ENCODE peak calls at places on chromosomes 2 and 18, in ten cellular contexts. One of them, this sample, is unnamed.

GRCh38 chr2:217610411-217610814 is 392.4 kb downstream of the TNS1 start:
- DNase-seq in cardiac muscle cell: no peak
- DNase-seq in brain microvascular endothelial cell: no peak
- DNase-seq in right lobe of liver: no peak
- DNase-seq in prostate gland: no peak
- DNase-seq in lower lobe of right lung: no peak
- DNase-seq in colonic mucosa: no peak
- DNase-seq in NT2/D1: no peak
- DNase-seq in body of pancreas: peak; percentile 21
- DNase-seq in GM12878: peak; percentile 31
- DNase-seq in this sample: no peak

GRCh38 chr18:70221156-70221910 is 15.8 kb upstream of the RTTN start:
- DNase-seq in GM12878: no peak
- DNase-seq in body of pancreas: no peak
- DNase-seq in cardiac muscle cell: no peak
- DNase-seq in prostate gland: no peak
- DNase-seq in colonic mucosa: no peak
- DNase-seq in right lobe of liver: no peak
- DNase-seq in NT2/D1: no peak
- DNase-seq in brain microvascular endothelial cell: no peak
- DNase-seq in lower lobe of right lung: no peak
- DNase-seq in this sample: no peak

GRCh38 chr2:239714116-239714515 is 311.0 kb downstream of the NDUFA10 start:
- DNase-seq in NT2/D1: no peak
- DNase-seq in body of pancreas: no peak
- DNase-seq in lower lobe of right lung: no peak
- DNase-seq in brain microvascular endothelial cell: no peak
- DNase-seq in cardiac muscle cell: no peak
- DNase-seq in prostate gland: no peak
- DNase-seq in colonic mucosa: no peak
- DNase-seq in right lobe of liver: peak; percentile 11
- DNase-seq in GM12878: no peak
- DNase-seq in this sample: no peak

GRCh38 chr2:239944706-239945551 is 80.2 kb downstream of the NDUFA10 start:
- DNase-seq in cardiac muscle cell: peak; percentile 22
- DNase-seq in GM12878: no peak
- DNase-seq in right lobe of liver: peak; percentile 73
- DNase-seq in lower lobe of right lung: peak; percentile 71
- DNase-seq in colonic mucosa: no peak
- DNase-seq in NT2/D1: no peak
- DNase-seq in brain microvascular endothelial cell: peak; percentile 5
- DNase-seq in prostate gland: no peak
- DNase-seq in body of pancreas: peak; percentile 9
- DNase-seq in this sample: no peak

GRCh38 chr2:50995610-50996009 is 36.3 kb downstream of the NRXN1 start:
- DNase-seq in NT2/D1: no peak
- DNase-seq in prostate gland: no peak
- DNase-seq in brain microvascular endothelial cell: peak; percentile 20
- DNase-seq in cardiac muscle cell: peak; percentile 48
- DNase-seq in body of pancreas: no peak
- DNase-seq in GM12878: no peak
- DNase-seq in colonic mucosa: no peak
- DNase-seq in right lobe of liver: no peak
- DNase-seq in lower lobe of right lung: no peak
- DNase-seq in this sample: no peak

GRCh38 chr2:143802871-143803650 is 673.8 kb downstream of the ARHGAP15 start:
- DNase-seq in right lobe of liver: no peak
- DNase-seq in lower lobe of right lung: no peak
- DNase-seq in NT2/D1: no peak
- DNase-seq in body of pancreas: no peak
- DNase-seq in brain microvascular endothelial cell: no peak
- DNase-seq in cardiac muscle cell: no peak
- DNase-seq in prostate gland: no peak
- DNase-seq in GM12878: peak; percentile 37
- DNase-seq in colonic mucosa: no peak
- DNase-seq in this sample: no peak

GRCh38 chr2:7467782-7468447 is 550.7 kb downstream of the RNF144A start:
- DNase-seq in body of pancreas: no peak
- DNase-seq in cardiac muscle cell: no peak
- DNase-seq in right lobe of liver: no peak
- DNase-seq in colonic mucosa: no peak
- DNase-seq in lower lobe of right lung: no peak
- DNase-seq in prostate gland: no peak
- DNase-seq in GM12878: no peak
- DNase-seq in NT2/D1: no peak
- DNase-seq in brain microvascular endothelial cell: no peak
- DNase-seq in this sample: no peak

GRCh38 chr2:172404824-172405223 is 22.6 kb upstream of the ITGA6 start:
- DNase-seq in prostate gland: no peak
- DNase-seq in NT2/D1: no peak
- DNase-seq in cardiac muscle cell: peak; percentile 88
- DNase-seq in GM12878: no peak
- DNase-seq in lower lobe of right lung: no peak
- DNase-seq in right lobe of liver: no peak
- DNase-seq in body of pancreas: no peak
- DNase-seq in colonic mucosa: no peak
- DNase-seq in brain microvascular endothelial cell: peak; percentile 82
- DNase-seq in this sample: peak; percentile 82

GRCh38 chr2:240376739-240377138 is 58.7 kb upstream of the GPC1 start:
- DNase-seq in cardiac muscle cell: no peak
- DNase-seq in NT2/D1: no peak
- DNase-seq in body of pancreas: no peak
- DNase-seq in lower lobe of right lung: no peak
- DNase-seq in GM12878: no peak
- DNase-seq in brain microvascular endothelial cell: no peak
- DNase-seq in right lobe of liver: no peak
- DNase-seq in prostate gland: no peak
- DNase-seq in colonic mucosa: no peak
- DNase-seq in this sample: no peak

GRCh38 chr2:221388891-221389290 is 183.2 kb downstream of the EPHA4 start:
- DNase-seq in lower lobe of right lung: no peak
- DNase-seq in GM12878: no peak
- DNase-seq in prostate gland: no peak
- DNase-seq in cardiac muscle cell: no peak
- DNase-seq in brain microvascular endothelial cell: no peak
- DNase-seq in colonic mucosa: no peak
- DNase-seq in body of pancreas: no peak
- DNase-seq in right lobe of liver: no peak
- DNase-seq in NT2/D1: no peak
- DNase-seq in this sample: no peak

GRCh38 chr2:21793461-21793860 is 669.7 kb downstream of the TDRD15 start:
- DNase-seq in GM12878: no peak
- DNase-seq in prostate gland: no peak
- DNase-seq in lower lobe of right lung: no peak
- DNase-seq in right lobe of liver: no peak
- DNase-seq in brain microvascular endothelial cell: no peak
- DNase-seq in body of pancreas: no peak
- DNase-seq in NT2/D1: no peak
- DNase-seq in cardiac muscle cell: no peak
- DNase-seq in colonic mucosa: no peak
- DNase-seq in this sample: no peak

GRCh38 chr18:58871514-58872490 is 7.1 kb downstream of the ZNF532 start:
- DNase-seq in NT2/D1: no peak
- DNase-seq in right lobe of liver: no peak
- DNase-seq in prostate gland: no peak
- DNase-seq in lower lobe of right lung: no peak
- DNase-seq in body of pancreas: no peak
- DNase-seq in cardiac muscle cell: no peak
- DNase-seq in GM12878: no peak
- DNase-seq in colonic mucosa: no peak
- DNase-seq in brain microvascular endothelial cell: no peak
- DNase-seq in this sample: no peak

DNA sequence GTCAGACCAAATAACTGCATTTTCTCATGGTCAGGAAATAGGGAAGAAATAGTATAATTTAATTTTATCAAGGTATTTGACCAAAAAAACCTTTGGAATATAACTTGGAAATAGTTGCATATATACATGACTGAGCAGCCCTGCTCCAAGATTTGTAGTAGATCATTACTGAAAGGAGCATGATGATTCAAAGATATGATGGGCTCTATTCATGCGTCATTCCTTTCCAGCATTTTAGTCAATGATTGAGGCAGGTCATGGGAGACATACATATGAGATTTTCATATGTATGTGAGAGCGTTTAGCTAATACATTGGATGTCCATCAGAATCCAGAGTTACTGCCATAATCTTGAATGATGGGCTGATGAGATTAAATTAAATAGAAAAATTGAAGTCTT is 74.5 kb downstream of the CAB39 start:
- DNase-seq in GM12878: no peak
- DNase-seq in colonic mucosa: no peak
- DNase-seq in cardiac muscle cell: no peak
- DNase-seq in prostate gland: no peak
- DNase-seq in brain microvascular endothelial cell: no peak
- DNase-seq in lower lobe of right lung: no peak
- DNase-seq in body of pancreas: no peak
- DNase-seq in right lobe of liver: no peak
- DNase-seq in NT2/D1: no peak
- DNase-seq in this sample: no peak
- H3K36me3 ChIP-seq in GM12878: peaks cover 16% of the 10 kb centered on the region
- H3K36me3 ChIP-seq in colonic mucosa: no peaks in the 10 kb centered on the region
- H3K36me3 ChIP-seq in cardiac muscle cell: no peaks in the 10 kb centered on the region
- H3K36me3 ChIP-seq in prostate gland: peaks cover 2% of the 10 kb centered on the region
- H3K36me3 ChIP-seq in brain microvascular endothelial cell: no peaks in the 10 kb centered on the region
- H3K36me3 ChIP-seq in lower lobe of right lung: peaks cover 38% of the 10 kb centered on the region
- H3K36me3 ChIP-seq in body of pancreas: peaks cover 6% of the 10 kb centered on the region
- H3K36me3 ChIP-seq in right lobe of liver: no peaks in the 10 kb centered on the region
- H3K36me3 ChIP-seq in NT2/D1: peaks cover 36% of the 10 kb centered on the region
- H3K36me3 ChIP-seq in this sample: peaks cover 25% of the 10 kb centered on the region

GRCh38 chr2:216211614-216212013 is 102.5 kb downstream of the XRCC5 start:
- DNase-seq in lower lobe of right lung: no peak
- DNase-seq in colonic mucosa: no peak
- DNase-seq in right lobe of liver: no peak
- DNase-seq in cardiac muscle cell: no peak
- DNase-seq in GM12878: no peak
- DNase-seq in NT2/D1: no peak
- DNase-seq in brain microvascular endothelial cell: no peak
- DNase-seq in prostate gland: no peak
- DNase-seq in body of pancreas: no peak
- DNase-seq in this sample: no peak
- H3K36me3 ChIP-seq in lower lobe of right lung: peaks cover 31% of the 10 kb centered on the region
- H3K36me3 ChIP-seq in colonic mucosa: no peaks in the 10 kb centered on the region
- H3K36me3 ChIP-seq in right lobe of liver: no peaks in the 10 kb centered on the region
- H3K36me3 ChIP-seq in cardiac muscle cell: peaks cover 9% of the 10 kb centered on the region
- H3K36me3 ChIP-seq in GM12878: peaks cover 30% of the 10 kb centered on the region
- H3K36me3 ChIP-seq in NT2/D1: peaks cover 24% of the 10 kb centered on the region
- H3K36me3 ChIP-seq in brain microvascular endothelial cell: peaks cover 20% of the 10 kb centered on the region
- H3K36me3 ChIP-seq in prostate gland: no peaks in the 10 kb centered on the region
- H3K36me3 ChIP-seq in body of pancreas: peaks cover 6% of the 10 kb centered on the region
- H3K36me3 ChIP-seq in this sample: peaks cover 14% of the 10 kb centered on the region

GRCh38 chr2:208207769-208208168 is 17.9 kb upstream of the C2orf80 start:
- DNase-seq in right lobe of liver: no peak
- DNase-seq in colonic mucosa: no peak
- DNase-seq in cardiac muscle cell: no peak
- DNase-seq in NT2/D1: no peak
- DNase-seq in brain microvascular endothelial cell: no peak
- DNase-seq in lower lobe of right lung: no peak
- DNase-seq in prostate gland: no peak
- DNase-seq in body of pancreas: no peak
- DNase-seq in GM12878: no peak
- DNase-seq in this sample: no peak

GRCh38 chr2:208210688-208211451 is 21.0 kb upstream of the C2orf80 start:
- DNase-seq in prostate gland: no peak
- DNase-seq in cardiac muscle cell: no peak
- DNase-seq in lower lobe of right lung: no peak
- DNase-seq in brain microvascular endothelial cell: no peak
- DNase-seq in GM12878: no peak
- DNase-seq in body of pancreas: no peak
- DNase-seq in colonic mucosa: no peak
- DNase-seq in right lobe of liver: no peak
- DNase-seq in NT2/D1: no peak
- DNase-seq in this sample: no peak

GRCh38 chr2:208213508-208214120 is 23.8 kb upstream of the C2orf80 start:
- DNase-seq in prostate gland: no peak
- DNase-seq in colonic mucosa: no peak
- DNase-seq in cardiac muscle cell: no peak
- DNase-seq in brain microvascular endothelial cell: no peak
- DNase-seq in lower lobe of right lung: no peak
- DNase-seq in NT2/D1: no peak
- DNase-seq in body of pancreas: no peak
- DNase-seq in GM12878: no peak
- DNase-seq in right lobe of liver: no peak
- DNase-seq in this sample: no peak

GRCh38 chr2:208204166-208204565 is 14.3 kb upstream of the C2orf80 start:
- DNase-seq in lower lobe of right lung: no peak
- DNase-seq in right lobe of liver: no peak
- DNase-seq in NT2/D1: no peak
- DNase-seq in GM12878: no peak
- DNase-seq in body of pancreas: no peak
- DNase-seq in colonic mucosa: no peak
- DNase-seq in cardiac muscle cell: no peak
- DNase-seq in prostate gland: no peak
- DNase-seq in brain microvascular endothelial cell: no peak
- DNase-seq in this sample: no peak

DNA sequence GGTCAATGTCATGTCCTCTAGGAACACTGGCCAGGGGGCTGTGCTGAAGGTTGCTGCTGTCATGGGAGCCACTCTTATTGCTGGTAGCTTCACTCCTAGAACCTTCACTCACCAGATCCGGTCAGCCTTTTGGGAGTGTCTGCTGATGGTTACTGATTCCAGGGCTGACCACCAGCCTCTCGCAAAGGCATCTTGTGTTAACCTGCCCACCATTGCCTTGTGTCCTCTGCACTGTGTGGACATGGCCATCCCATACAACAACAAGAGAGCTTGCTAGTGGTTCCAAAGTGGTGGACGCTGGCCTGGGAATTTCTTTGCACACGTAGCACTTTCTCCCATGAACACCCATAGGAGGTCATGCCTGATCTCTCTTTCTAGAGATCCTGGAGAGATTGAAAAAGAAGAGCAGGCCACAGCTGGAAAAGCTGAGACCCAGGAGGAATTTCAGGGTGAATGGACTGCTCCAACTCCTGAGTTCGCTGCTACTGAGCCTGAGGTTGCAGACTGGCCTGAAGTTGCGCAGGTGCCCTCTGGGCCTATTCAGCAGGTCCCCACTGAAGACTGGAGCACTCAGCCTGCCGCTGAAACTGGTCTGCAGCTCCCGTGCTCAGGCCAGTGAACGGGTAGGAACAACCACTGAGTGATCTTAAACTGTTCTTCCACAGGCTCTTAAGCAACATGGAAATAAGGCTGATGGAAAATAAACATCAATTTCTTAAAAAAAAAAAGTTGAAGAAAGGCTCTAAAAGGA is 18.7 kb upstream of the C2orf80 start:
- DNase-seq in body of pancreas: no peak
- DNase-seq in NT2/D1: no peak
- DNase-seq in GM12878: no peak
- DNase-seq in cardiac muscle cell: no peak
- DNase-seq in lower lobe of right lung: no peak
- DNase-seq in colonic mucosa: no peak
- DNase-seq in brain microvascular endothelial cell: no peak
- DNase-seq in right lobe of liver: no peak
- DNase-seq in prostate gland: no peak
- DNase-seq in this sample: no peak
- H3K36me3 ChIP-seq in body of pancreas: no peaks in the 10 kb centered on the region
- H3K36me3 ChIP-seq in NT2/D1: no peaks in the 10 kb centered on the region
- H3K36me3 ChIP-seq in GM12878: no peaks in the 10 kb centered on the region
- H3K36me3 ChIP-seq in cardiac muscle cell: no peaks in the 10 kb centered on the region
- H3K36me3 ChIP-seq in lower lobe of right lung: no peaks in the 10 kb centered on the region
- H3K36me3 ChIP-seq in colonic mucosa: no peaks in the 10 kb centered on the region
- H3K36me3 ChIP-seq in brain microvascular endothelial cell: no peaks in the 10 kb centered on the region
- H3K36me3 ChIP-seq in right lobe of liver: no peaks in the 10 kb centered on the region
- H3K36me3 ChIP-seq in prostate gland: no peaks in the 10 kb centered on the region
- H3K36me3 ChIP-seq in this sample: no peaks in the 10 kb centered on the region

GRCh38 chr2:55581875-55582547 is 35.4 kb downstream of the PPP4R3B start:
- DNase-seq in brain microvascular endothelial cell: no peak
- DNase-seq in cardiac muscle cell: peak; percentile 18
- DNase-seq in lower lobe of right lung: no peak
- DNase-seq in body of pancreas: no peak
- DNase-seq in GM12878: no peak
- DNase-seq in colonic mucosa: no peak
- DNase-seq in prostate gland: no peak
- DNase-seq in right lobe of liver: no peak
- DNase-seq in NT2/D1: no peak
- DNase-seq in this sample: no peak
- H3K36me3 ChIP-seq in brain microvascular endothelial cell: peaks cover 9% of the 10 kb centered on the region
- H3K36me3 ChIP-seq in cardiac muscle cell: peaks cover 51% of the 10 kb centered on the region
- H3K36me3 ChIP-seq in lower lobe of right lung: peaks cover 86% of the 10 kb centered on the region
- H3K36me3 ChIP-seq in body of pancreas: peaks cover 15% of the 10 kb centered on the region
- H3K36me3 ChIP-seq in GM12878: peaks cover 7% of the 10 kb centered on the region
- H3K36me3 ChIP-seq in colonic mucosa: peaks cover 11% of the 10 kb centered on the region
- H3K36me3 ChIP-seq in prostate gland: no peaks in the 10 kb centered on the region
- H3K36me3 ChIP-seq in right lobe of liver: no peaks in the 10 kb centered on the region
- H3K36me3 ChIP-seq in NT2/D1: peaks cover 36% of the 10 kb centered on the region
- H3K36me3 ChIP-seq in this sample: peaks cover 15% of the 10 kb centered on the region